ENCODE peak calls at places on chromosomes 13 and 19, in six cellular contexts. One of them, this sample, is unnamed.

GRCh38 chr13:28494537-28494860 is 429 bp downstream of the FLT1 start:
- DNase-seq in AG20443: peak; percentile 47
- DNase-seq in neural crest cell: peak; percentile 16
- DNase-seq in PC-3: no peak
- DNase-seq in right lobe of liver: peak; percentile 47
- DNase-seq in stromal cell of bone marrow: no peak
- DNase-seq in this sample: no peak

GRCh38 chr19:41590945-41591344 is 15.0 kb downstream of the CEACAM21 start:
- DNase-seq in right lobe of liver: no peak
- DNase-seq in stromal cell of bone marrow: no peak
- DNase-seq in PC-3: no peak
- DNase-seq in AG20443: no peak
- DNase-seq in neural crest cell: no peak
- DNase-seq in this sample: no peak

GRCh38 chr19:47228937-47229673 is 1.9 kb downstream of the BBC3 start:
- DNase-seq in PC-3: no peak
- DNase-seq in stromal cell of bone marrow: no peak
- DNase-seq in neural crest cell: no peak
- DNase-seq in right lobe of liver: no peak
- DNase-seq in AG20443: peak; percentile 6
- DNase-seq in this sample: no peak

GRCh38 chr13:113129921-113130750 is 7.5 kb downstream of the F10 start:
- DNase-seq in AG20443: no peak
- DNase-seq in PC-3: no peak
- DNase-seq in right lobe of liver: peak; percentile 39
- DNase-seq in stromal cell of bone marrow: no peak
- DNase-seq in neural crest cell: no peak
- DNase-seq in this sample: no peak

GRCh38 chr19:49605605-49606004 is 14.6 kb downstream of the PRR12 start:
- DNase-seq in AG20443: no peak
- DNase-seq in right lobe of liver: no peak
- DNase-seq in PC-3: no peak
- DNase-seq in stromal cell of bone marrow: no peak
- DNase-seq in neural crest cell: no peak
- DNase-seq in this sample: no peak

GRCh38 chr19:39167461-39168257 is 29.1 kb upstream of the NCCRP1 start:
- DNase-seq in AG20443: no peak
- DNase-seq in PC-3: peak; percentile 60
- DNase-seq in right lobe of liver: no peak
- DNase-seq in neural crest cell: no peak
- DNase-seq in stromal cell of bone marrow: no peak
- DNase-seq in this sample: peak; percentile 82

GRCh38 chr19:55086730-55087541 is 11.3 kb downstream of the EPS8L1 start:
- DNase-seq in right lobe of liver: peak; percentile 84
- DNase-seq in stromal cell of bone marrow: peak; percentile 80
- DNase-seq in AG20443: peak; percentile 99
- DNase-seq in PC-3: no peak
- DNase-seq in neural crest cell: peak; percentile 97
- DNase-seq in this sample: peak; percentile 74

GRCh38 chr19:45001087-45001739 is at the start of gene RELB:
- DNase-seq in stromal cell of bone marrow: peak; percentile 83
- DNase-seq in right lobe of liver: peak; percentile 96
- DNase-seq in neural crest cell: peak; percentile 93
- DNase-seq in AG20443: peak; percentile 100
- DNase-seq in PC-3: peak; percentile 86
- DNase-seq in this sample: peak; percentile 100

GRCh38 chr13:28492527-28493367 is 2.2 kb downstream of the FLT1 start:
- DNase-seq in neural crest cell: no peak
- DNase-seq in AG20443: no peak
- DNase-seq in PC-3: no peak
- DNase-seq in stromal cell of bone marrow: no peak
- DNase-seq in right lobe of liver: no peak
- DNase-seq in this sample: no peak

GRCh38 chr19:3075605-3076431 is 13.5 kb upstream of the TLE5 start:
- DNase-seq in right lobe of liver: no peak
- DNase-seq in stromal cell of bone marrow: no peak
- DNase-seq in AG20443: peak; percentile 81
- DNase-seq in PC-3: peak; percentile 57
- DNase-seq in neural crest cell: peak; percentile 63
- DNase-seq in this sample: peak; percentile 60

GRCh38 chr19:29271911-29272310 is 59.0 kb upstream of the UQCRFS1 start:
- DNase-seq in AG20443: no peak
- DNase-seq in stromal cell of bone marrow: no peak
- DNase-seq in right lobe of liver: no peak
- DNase-seq in neural crest cell: no peak
- DNase-seq in PC-3: no peak
- DNase-seq in this sample: no peak

GRCh38 chr13:62094937-62095336 is 679.3 kb upstream of the PCDH20 start:
- DNase-seq in PC-3: no peak
- DNase-seq in AG20443: no peak
- DNase-seq in right lobe of liver: no peak
- DNase-seq in stromal cell of bone marrow: no peak
- DNase-seq in neural crest cell: no peak
- DNase-seq in this sample: no peak

GRCh38 chr19:6394831-6395230 is 1.9 kb upstream of the GTF2F1 start:
- DNase-seq in PC-3: no peak
- DNase-seq in neural crest cell: no peak
- DNase-seq in stromal cell of bone marrow: no peak
- DNase-seq in right lobe of liver: no peak
- DNase-seq in AG20443: no peak
- DNase-seq in this sample: no peak

GRCh38 chr19:29622191-29623070 is 16.3 kb downstream of the POP4 start:
- DNase-seq in stromal cell of bone marrow: no peak
- DNase-seq in AG20443: peak; percentile 67
- DNase-seq in neural crest cell: no peak
- DNase-seq in PC-3: peak; percentile 12
- DNase-seq in right lobe of liver: no peak
- DNase-seq in this sample: no peak

GRCh38 chr19:35352177-35352447 is 4.4 kb downstream of the FFAR1 start:
- DNase-seq in AG20443: no peak
- DNase-seq in PC-3: no peak
- DNase-seq in stromal cell of bone marrow: no peak
- DNase-seq in right lobe of liver: no peak
- DNase-seq in neural crest cell: no peak
- DNase-seq in this sample: no peak

GRCh38 chr13:111153977-111154332 is 38.8 kb downstream of the ARHGEF7 start:
- DNase-seq in neural crest cell: no peak
- DNase-seq in PC-3: peak; percentile 23
- DNase-seq in right lobe of liver: peak; percentile 67
- DNase-seq in stromal cell of bone marrow: no peak
- DNase-seq in AG20443: peak; percentile 65
- DNase-seq in this sample: peak; percentile 38

GRCh38 chr19:13604902-13605586 is 98.8 kb upstream of the CACNA1A start:
- DNase-seq in stromal cell of bone marrow: no peak
- DNase-seq in neural crest cell: no peak
- DNase-seq in PC-3: no peak
- DNase-seq in AG20443: no peak
- DNase-seq in right lobe of liver: no peak
- DNase-seq in this sample: no peak

GRCh38 chr13:31923134-31923763 is 108.3 kb upstream of the FRY start:
- DNase-seq in stromal cell of bone marrow: no peak
- DNase-seq in right lobe of liver: no peak
- DNase-seq in PC-3: no peak
- DNase-seq in neural crest cell: no peak
- DNase-seq in AG20443: no peak
- DNase-seq in this sample: no peak

GRCh38 chr19:16416996-16417395 is 54.8 kb downstream of the EPS15L1 start:
- DNase-seq in right lobe of liver: no peak
- DNase-seq in AG20443: no peak
- DNase-seq in PC-3: no peak
- DNase-seq in neural crest cell: no peak
- DNase-seq in stromal cell of bone marrow: no peak
- DNase-seq in this sample: no peak

GRCh38 chr19:37506387-37507166 is at the start of gene ZNF793:
- DNase-seq in AG20443: peak; percentile 85
- DNase-seq in neural crest cell: peak; percentile 79
- DNase-seq in right lobe of liver: peak; percentile 43
- DNase-seq in PC-3: no peak
- DNase-seq in stromal cell of bone marrow: peak; percentile 32
- DNase-seq in this sample: peak; percentile 64

GRCh38 chr19:29569038-29569911 is 36.8 kb upstream of the POP4 start:
- DNase-seq in stromal cell of bone marrow: no peak
- DNase-seq in AG20443: no peak
- DNase-seq in right lobe of liver: no peak
- DNase-seq in PC-3: no peak
- DNase-seq in neural crest cell: no peak
- DNase-seq in this sample: no peak

GRCh38 chr19:19510432-19510831 is 4.9 kb downstream of the TSSK6 start:
- DNase-seq in right lobe of liver: no peak
- DNase-seq in stromal cell of bone marrow: no peak
- DNase-seq in AG20443: no peak
- DNase-seq in PC-3: no peak
- DNase-seq in neural crest cell: no peak
- DNase-seq in this sample: no peak

GRCh38 chr13:113092776-113093579 is 12.6 kb upstream of the F7 start:
- DNase-seq in neural crest cell: no peak
- DNase-seq in PC-3: no peak
- DNase-seq in stromal cell of bone marrow: no peak
- DNase-seq in right lobe of liver: no peak
- DNase-seq in AG20443: no peak
- DNase-seq in this sample: no peak

This sample was measured in RWPE1.